ENCODE peak calls at places on chromosomes 7 and 10, in six cellular contexts. E is ACHN; Y is stimulated activated naive CD4-positive, alpha-beta T cell; K is T-helper 17 cell; B is Caki2; C is EH. I is an unnamed sample.

GRCh38 chr7:127392182-127392565 is 334 bp downstream of the ZNF800 start:
- DNase-seq in E (peak), Y (peak), K (peak), B (no peak), C (peak), I (no peak)

GRCh38 chr10:15813415-15813814 is 46.9 kb downstream of the MINDY3 start:
- DNase-seq in E (no peak), Y (no peak), K (no peak), B (no peak), C (peak), I (no peak)

GRCh38 chr10:86968271-86968993 is at the start of gene ADIRF:
- DNase-seq in E (no peak), Y (peak), K (no peak), B (no peak), C (peak), I (no peak)

GRCh38 chr7:2257651-2258050 is 15.6 kb downstream of the NUDT1 start:
- DNase-seq in E (no peak), Y (no peak), K (no peak), B (no peak), C (no peak), I (no peak)

GRCh38 chr10:132304756-132305509 is 2.8 kb downstream of the STK32C start:
- DNase-seq in E (no peak), Y (no peak), K (no peak), B (no peak), C (no peak), I (no peak)

GRCh38 chr10:98485959-98486358 is 39.2 kb upstream of the HPS1 start:
- DNase-seq in E (no peak), Y (no peak), K (no peak), B (no peak), C (peak), I (no peak)

GRCh38 chr10:124641282-124642075 is 102.7 kb downstream of the FAM53B start:
- DNase-seq in E (no peak), Y (no peak), K (no peak), B (no peak), C (peak), I (no peak)

GRCh38 chr10:78416031-78416800 is 382.6 kb downstream of the RPS24 start:
- DNase-seq in E (peak), Y (no peak), K (no peak), B (no peak), C (peak), I (no peak)

GRCh38 chr7:157650131-157650631 is 313.4 kb downstream of the DNAJB6 start:
- DNase-seq in E (no peak), Y (no peak), K (no peak), B (no peak), C (no peak), I (no peak)

GRCh38 chr7:1283941-1284742 is 51.5 kb downstream of the UNCX start:
- DNase-seq in E (no peak), Y (no peak), K (no peak), B (no peak), C (no peak), I (no peak)

GRCh38 chr10:9858816-9859215 is 1158.9 kb upstream of the CELF2 start:
- DNase-seq in E (no peak), Y (no peak), K (no peak), B (no peak), C (no peak), I (peak)

GRCh38 chr7:104444019-104444418 is 115.6 kb downstream of the LHFPL3 start:
- DNase-seq in E (no peak), Y (no peak), K (no peak), B (no peak), C (no peak), I (no peak)

GRCh38 chr7:50119815-50120637 is 27.0 kb upstream of the ZPBP start:
- DNase-seq in E (peak), Y (peak), K (no peak), B (no peak), C (no peak), I (no peak)

GRCh38 chr10:32225976-32226375 is 121.0 kb downstream of the EPC1 start:
- DNase-seq in E (no peak), Y (no peak), K (no peak), B (no peak), C (no peak), I (no peak)

GRCh38 chr10:130218936-130219335 is 82.7 kb downstream of the GLRX3 start:
- DNase-seq in E (no peak), Y (no peak), K (no peak), B (no peak), C (no peak), I (no peak)

GRCh38 chr10:24462889-24463552 is 254.1 kb downstream of the KIAA1217 start:
- DNase-seq in E (peak), Y (no peak), K (no peak), B (no peak), C (no peak), I (no peak)

GRCh38 chr7:48105045-48105444 is 16.0 kb downstream of the UPP1 start:
- DNase-seq in E (no peak), Y (no peak), K (no peak), B (no peak), C (no peak), I (no peak)

GRCh38 chr7:130853503-130854279 is 119.7 kb upstream of the KLF14 start:
- DNase-seq in E (peak), Y (no peak), K (no peak), B (peak), C (peak), I (no peak)

GRCh38 chr7:8823486-8823885 is 390.1 kb downstream of the NXPH1 start:
- DNase-seq in E (no peak), Y (no peak), K (no peak), B (no peak), C (no peak), I (no peak)

GRCh38 chr10:114084225-114084624 is 40.6 kb downstream of the ADRB1 start:
- DNase-seq in E (no peak), Y (no peak), K (no peak), B (no peak), C (no peak), I (no peak)

GRCh38 chr10:12067336-12067735 is 1.4 kb upstream of the DHTKD1 start:
- DNase-seq in E (peak), Y (no peak), K (no peak), B (peak), C (peak), I (peak)

GRCh38 chr10:125375210-125375609 is 214.8 kb upstream of the CTBP2 start:
- DNase-seq in E (peak), Y (no peak), K (no peak), B (peak), C (peak), I (peak)

GRCh38 chr10:76885815-76886214 is 751.8 kb downstream of the KCNMA1 start:
- DNase-seq in E (no peak), Y (no peak), K (no peak), B (no peak), C (no peak), I (no peak)

GRCh38 chr7:155115288-155115687 is 45.2 kb downstream of the HTR5A start:
- DNase-seq in E (no peak), Y (no peak), K (no peak), B (no peak), C (no peak), I (no peak)

GRCh38 chr10:131943021-131943814 is 38.5 kb downstream of the BNIP3 start:
- DNase-seq in E (peak), Y (peak), K (no peak), B (no peak), C (no peak), I (no peak)